ENCODE peak calls at places on chromosomes 13 and 19, in seven cellular contexts. One of them, this sample, is unnamed.

GRCh38 chr13:37074703-37075102 is 15.2 kb upstream of the SUPT20H start:
- DNase-seq in fibroblast of the aortic adventitia: peak
- DNase-seq in fibroblast of lung: peak
- DNase-seq in foreskin fibroblast: no peak
- DNase-seq in lower leg skin: no peak
- DNase-seq in body of pancreas: no peak
- DNase-seq in NB4: peak
- DNase-seq in this sample: no peak

GRCh38 chr19:2050991-2051770 is at the start of gene MKNK2:
- DNase-seq in foreskin fibroblast: peak
- DNase-seq in fibroblast of the aortic adventitia: peak
- DNase-seq in NB4: peak
- DNase-seq in body of pancreas: peak
- DNase-seq in fibroblast of lung: peak
- DNase-seq in lower leg skin: peak
- DNase-seq in this sample: no peak

GRCh38 chr13:113777311-113778260 is 18.6 kb downstream of the TMEM255B start:
- DNase-seq in fibroblast of lung: peak
- DNase-seq in body of pancreas: no peak
- DNase-seq in lower leg skin: no peak
- DNase-seq in fibroblast of the aortic adventitia: peak
- DNase-seq in foreskin fibroblast: no peak
- DNase-seq in NB4: peak
- DNase-seq in this sample: no peak

GRCh38 chr19:5953680-5954213 is 24.2 kb downstream of the RANBP3 start:
- DNase-seq in body of pancreas: no peak
- DNase-seq in NB4: no peak
- DNase-seq in foreskin fibroblast: no peak
- DNase-seq in fibroblast of lung: peak
- DNase-seq in fibroblast of the aortic adventitia: no peak
- DNase-seq in lower leg skin: no peak
- DNase-seq in this sample: no peak

GRCh38 chr19:19595171-19595701 is 23.3 kb downstream of the PBX4 start:
- DNase-seq in lower leg skin: peak
- DNase-seq in fibroblast of the aortic adventitia: peak
- DNase-seq in NB4: peak
- DNase-seq in body of pancreas: no peak
- DNase-seq in foreskin fibroblast: peak
- DNase-seq in fibroblast of lung: no peak
- DNase-seq in this sample: peak

GRCh38 chr13:50131998-50132936 is 117.0 kb downstream of the KCNRG start:
- DNase-seq in lower leg skin: no peak
- DNase-seq in fibroblast of the aortic adventitia: no peak
- DNase-seq in body of pancreas: no peak
- DNase-seq in NB4: no peak
- DNase-seq in fibroblast of lung: no peak
- DNase-seq in foreskin fibroblast: no peak
- DNase-seq in this sample: no peak

GRCh38 chr13:64276232-64276631 is 2860.6 kb upstream of the PCDH20 start:
- DNase-seq in lower leg skin: no peak
- DNase-seq in body of pancreas: no peak
- DNase-seq in fibroblast of the aortic adventitia: no peak
- DNase-seq in fibroblast of lung: peak
- DNase-seq in foreskin fibroblast: no peak
- DNase-seq in NB4: no peak
- DNase-seq in this sample: no peak

GRCh38 chr13:31749929-31750328 is 10.6 kb downstream of the RXFP2 start:
- DNase-seq in foreskin fibroblast: peak
- DNase-seq in lower leg skin: peak
- DNase-seq in fibroblast of lung: peak
- DNase-seq in body of pancreas: no peak
- DNase-seq in NB4: peak
- DNase-seq in fibroblast of the aortic adventitia: peak
- DNase-seq in this sample: peak

GRCh38 chr13:71786815-71787214 is 80.2 kb downstream of the DACH1 start:
- DNase-seq in foreskin fibroblast: no peak
- DNase-seq in fibroblast of the aortic adventitia: no peak
- DNase-seq in fibroblast of lung: no peak
- DNase-seq in NB4: no peak
- DNase-seq in lower leg skin: no peak
- DNase-seq in body of pancreas: no peak
- DNase-seq in this sample: no peak

GRCh38 chr13:61350351-61350750 is 65.3 kb downstream of the PCDH20 start:
- DNase-seq in body of pancreas: no peak
- DNase-seq in fibroblast of the aortic adventitia: no peak
- DNase-seq in lower leg skin: no peak
- DNase-seq in foreskin fibroblast: no peak
- DNase-seq in fibroblast of lung: no peak
- DNase-seq in NB4: no peak
- DNase-seq in this sample: no peak

GRCh38 chr13:80516818-80517348 is 176.0 kb upstream of the SPRY2 start:
- DNase-seq in lower leg skin: no peak
- DNase-seq in body of pancreas: no peak
- DNase-seq in fibroblast of lung: no peak
- DNase-seq in foreskin fibroblast: no peak
- DNase-seq in NB4: no peak
- DNase-seq in fibroblast of the aortic adventitia: no peak
- DNase-seq in this sample: no peak

GRCh38 chr13:52665325-52665724 is 12.7 kb downstream of the SUGT1 start:
- DNase-seq in fibroblast of lung: peak
- DNase-seq in fibroblast of the aortic adventitia: peak
- DNase-seq in lower leg skin: no peak
- DNase-seq in body of pancreas: no peak
- DNase-seq in NB4: no peak
- DNase-seq in foreskin fibroblast: no peak
- DNase-seq in this sample: peak

GRCh38 chr13:104740616-104741222 is 1674.5 kb upstream of the SLC10A2 start:
- DNase-seq in body of pancreas: no peak
- DNase-seq in NB4: no peak
- DNase-seq in fibroblast of the aortic adventitia: no peak
- DNase-seq in foreskin fibroblast: no peak
- DNase-seq in fibroblast of lung: no peak
- DNase-seq in lower leg skin: no peak
- DNase-seq in this sample: no peak

GRCh38 chr19:6588508-6589345 is 2.2 kb downstream of the CD70 start:
- DNase-seq in lower leg skin: no peak
- DNase-seq in fibroblast of lung: no peak
- DNase-seq in fibroblast of the aortic adventitia: no peak
- DNase-seq in NB4: peak
- DNase-seq in foreskin fibroblast: no peak
- DNase-seq in body of pancreas: no peak
- DNase-seq in this sample: no peak

GRCh38 chr19:20661150-20661819 is at the start of gene ZNF626:
- DNase-seq in fibroblast of lung: peak
- DNase-seq in fibroblast of the aortic adventitia: peak
- DNase-seq in foreskin fibroblast: peak
- DNase-seq in body of pancreas: peak
- DNase-seq in lower leg skin: peak
- DNase-seq in NB4: no peak
- DNase-seq in this sample: peak

GRCh38 chr19:47681936-47682335 is 31.3 kb upstream of the EHD2 start:
- DNase-seq in foreskin fibroblast: no peak
- DNase-seq in fibroblast of lung: no peak
- DNase-seq in lower leg skin: no peak
- DNase-seq in fibroblast of the aortic adventitia: no peak
- DNase-seq in body of pancreas: no peak
- DNase-seq in NB4: no peak
- DNase-seq in this sample: no peak

GRCh38 chr19:4962085-4962619 is 6.8 kb upstream of the KDM4B start:
- DNase-seq in lower leg skin: no peak
- DNase-seq in fibroblast of lung: no peak
- DNase-seq in NB4: no peak
- DNase-seq in foreskin fibroblast: no peak
- DNase-seq in body of pancreas: no peak
- DNase-seq in fibroblast of the aortic adventitia: no peak
- DNase-seq in this sample: no peak

GRCh38 chr19:13978306-13978705 is 26.0 kb downstream of the DCAF15 start:
- DNase-seq in NB4: no peak
- DNase-seq in lower leg skin: peak
- DNase-seq in body of pancreas: peak
- DNase-seq in foreskin fibroblast: peak
- DNase-seq in fibroblast of the aortic adventitia: no peak
- DNase-seq in fibroblast of lung: no peak
- DNase-seq in this sample: peak

GRCh38 chr19:53520547-53521372 is 17.2 kb upstream of the ZNF331 start:
- DNase-seq in lower leg skin: peak
- DNase-seq in fibroblast of the aortic adventitia: peak
- DNase-seq in NB4: peak
- DNase-seq in foreskin fibroblast: peak
- DNase-seq in fibroblast of lung: peak
- DNase-seq in body of pancreas: peak
- DNase-seq in this sample: peak
- H3K4me3 ChIP-seq in lower leg skin: no peak
- H3K4me3 ChIP-seq in fibroblast of the aortic adventitia: peak
- H3K4me3 ChIP-seq in NB4: peak
- H3K4me3 ChIP-seq in foreskin fibroblast: peak
- H3K4me3 ChIP-seq in fibroblast of lung: peak
- H3K4me3 ChIP-seq in body of pancreas: peak
- H3K4me3 ChIP-seq in this sample: peak

DNA sequence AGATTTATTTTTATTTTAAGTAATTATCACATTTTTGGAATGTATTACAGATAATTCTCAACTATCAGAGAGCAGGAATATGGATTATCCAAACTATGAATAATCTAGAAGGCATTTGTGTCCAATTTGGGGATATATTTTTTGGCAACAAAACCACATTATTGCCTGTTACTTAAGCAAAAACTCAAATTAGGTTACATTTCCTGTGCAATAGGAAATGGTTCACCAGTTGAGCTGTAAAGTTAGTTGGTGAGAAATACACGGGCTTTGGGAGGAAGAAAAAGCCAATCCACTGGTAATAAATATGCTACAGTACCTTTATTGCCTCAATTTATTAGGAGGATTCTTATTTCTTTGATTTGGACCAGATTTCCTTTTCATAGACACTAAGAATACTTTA is 1075.2 kb downstream of the PCDH9 start:
- DNase-seq in lower leg skin: no peak
- DNase-seq in fibroblast of lung: peak
- DNase-seq in foreskin fibroblast: peak
- DNase-seq in fibroblast of the aortic adventitia: peak
- DNase-seq in NB4: peak
- DNase-seq in body of pancreas: no peak
- DNase-seq in this sample: no peak
- TF ChIP-seq CTCF in lower leg skin: no peak
- TF ChIP-seq CTCF in fibroblast of lung: no peak
- TF ChIP-seq CTCF in foreskin fibroblast: no peak
- TF ChIP-seq CTCF in fibroblast of the aortic adventitia: no peak
- TF ChIP-seq CTCF in NB4: no peak
- TF ChIP-seq CTCF in body of pancreas: no peak
- TF ChIP-seq CTCF in this sample: no peak

GRCh38 chr13:99624936-99625540 is 123.8 kb downstream of the TM9SF2 start:
- DNase-seq in fibroblast of lung: no peak
- DNase-seq in body of pancreas: no peak
- DNase-seq in foreskin fibroblast: no peak
- DNase-seq in fibroblast of the aortic adventitia: no peak
- DNase-seq in lower leg skin: no peak
- DNase-seq in NB4: no peak
- DNase-seq in this sample: no peak

GRCh38 chr13:99630269-99630898 is 129.1 kb downstream of the TM9SF2 start:
- DNase-seq in fibroblast of the aortic adventitia: no peak
- DNase-seq in lower leg skin: no peak
- DNase-seq in body of pancreas: no peak
- DNase-seq in NB4: no peak
- DNase-seq in foreskin fibroblast: no peak
- DNase-seq in fibroblast of lung: no peak
- DNase-seq in this sample: no peak

GRCh38 chr13:99629641-99630040 is 128.4 kb downstream of the TM9SF2 start:
- DNase-seq in body of pancreas: no peak
- DNase-seq in NB4: no peak
- DNase-seq in fibroblast of the aortic adventitia: no peak
- DNase-seq in fibroblast of lung: no peak
- DNase-seq in foreskin fibroblast: no peak
- DNase-seq in lower leg skin: no peak
- DNase-seq in this sample: no peak

GRCh38 chr13:99628442-99628841 is 127.2 kb downstream of the TM9SF2 start:
- DNase-seq in body of pancreas: no peak
- DNase-seq in fibroblast of lung: no peak
- DNase-seq in fibroblast of the aortic adventitia: no peak
- DNase-seq in foreskin fibroblast: no peak
- DNase-seq in NB4: no peak
- DNase-seq in lower leg skin: no peak
- DNase-seq in this sample: no peak

DNA sequence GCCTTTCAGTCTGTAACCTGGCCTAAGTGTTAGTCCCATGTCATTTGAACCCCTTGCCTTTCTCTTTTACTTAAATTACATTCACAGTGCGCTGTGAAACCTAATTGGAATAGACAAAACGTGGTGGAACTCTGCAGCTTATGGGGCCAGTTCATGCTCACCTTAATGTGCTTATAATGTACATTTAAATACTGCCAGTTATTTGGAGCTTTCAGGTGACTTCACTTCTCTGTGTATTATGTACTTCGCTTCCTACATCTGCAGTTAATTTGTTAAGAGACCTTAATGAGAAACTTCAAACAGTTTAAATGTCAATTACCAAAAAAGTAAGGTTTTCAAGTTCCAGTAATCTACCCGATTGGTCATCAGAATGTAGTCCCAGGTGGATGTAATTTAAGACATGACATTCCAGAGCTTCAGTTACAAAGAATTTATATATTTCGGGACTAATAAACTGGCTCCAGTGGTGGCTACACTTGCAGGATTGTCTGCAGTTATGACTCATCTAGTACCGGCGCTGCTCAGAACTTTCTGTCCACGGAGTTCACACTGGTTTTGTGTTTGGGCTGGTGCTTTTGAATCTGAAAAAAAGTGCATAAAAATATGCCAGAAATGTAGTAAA is 125.3 kb downstream of the TM9SF2 start:
- DNase-seq in fibroblast of the aortic adventitia: peak
- DNase-seq in NB4: no peak
- DNase-seq in body of pancreas: no peak
- DNase-seq in lower leg skin: no peak
- DNase-seq in foreskin fibroblast: peak
- DNase-seq in fibroblast of lung: peak
- DNase-seq in this sample: peak
- H3K4me3 ChIP-seq in fibroblast of the aortic adventitia: no peak
- H3K4me3 ChIP-seq in NB4: no peak
- H3K4me3 ChIP-seq in body of pancreas: no peak
- H3K4me3 ChIP-seq in lower leg skin: no peak
- H3K4me3 ChIP-seq in foreskin fibroblast: peak
- H3K4me3 ChIP-seq in fibroblast of lung: no peak
- H3K4me3 ChIP-seq in this sample: peak

GRCh38 chr13:108213946-108214345 is 1.4 kb downstream of the LIG4 start:
- DNase-seq in fibroblast of lung: peak
- DNase-seq in lower leg skin: no peak
- DNase-seq in fibroblast of the aortic adventitia: no peak
- DNase-seq in NB4: no peak
- DNase-seq in body of pancreas: no peak
- DNase-seq in foreskin fibroblast: no peak
- DNase-seq in this sample: no peak

GRCh38 chr13:108218044-108218974 is at the start of gene ABHD13:
- DNase-seq in body of pancreas: peak
- DNase-seq in foreskin fibroblast: peak
- DNase-seq in NB4: peak
- DNase-seq in fibroblast of lung: peak
- DNase-seq in fibroblast of the aortic adventitia: peak
- DNase-seq in lower leg skin: peak
- DNase-seq in this sample: peak

GRCh38 chr13:108215428-108215827 is at the start of gene LIG4:
- DNase-seq in NB4: peak
- DNase-seq in lower leg skin: peak
- DNase-seq in body of pancreas: peak
- DNase-seq in fibroblast of the aortic adventitia: peak
- DNase-seq in fibroblast of lung: peak
- DNase-seq in foreskin fibroblast: peak
- DNase-seq in this sample: peak

GRCh38 chr13:108212901-108213300 is 2.4 kb downstream of the LIG4 start:
- DNase-seq in foreskin fibroblast: no peak
- DNase-seq in body of pancreas: no peak
- DNase-seq in fibroblast of lung: no peak
- DNase-seq in fibroblast of the aortic adventitia: no peak
- DNase-seq in NB4: no peak
- DNase-seq in lower leg skin: no peak
- DNase-seq in this sample: no peak

GRCh38 chr13:108214511-108215383 is 589 bp downstream of the LIG4 start:
- DNase-seq in body of pancreas: peak
- DNase-seq in fibroblast of lung: no peak
- DNase-seq in NB4: no peak
- DNase-seq in foreskin fibroblast: no peak
- DNase-seq in fibroblast of the aortic adventitia: no peak
- DNase-seq in lower leg skin: no peak
- DNase-seq in this sample: no peak
- TF ChIP-seq CTCF in body of pancreas: no peak
- TF ChIP-seq CTCF in fibroblast of lung: no peak
- TF ChIP-seq CTCF in NB4: no peak
- TF ChIP-seq CTCF in foreskin fibroblast: no peak
- TF ChIP-seq CTCF in fibroblast of the aortic adventitia: no peak
- TF ChIP-seq CTCF in lower leg skin: no peak
- TF ChIP-seq CTCF in this sample: no peak

This sample was measured in HFF-Myc.